ENCODE peak calls at places on chromosomes 6 and 20, in five cellular contexts. C is tibial nerve, N is A673, K is Kasumi-1, Y is Calu3. D is an unnamed sample.

GRCh38 chr20:50303573-50304500 is 113.2 kb downstream of the CEBPB start:
- DNase-seq in N (peak; percentile 56), Y (peak; percentile 86), K (peak; percentile 12), C (peak; percentile 79), D (no peak)

GRCh38 chr6:14524319-14524718 is 406.7 kb downstream of the CD83 start:
- DNase-seq in K (no peak), C (no peak), Y (no peak), N (no peak), D (no peak)

GRCh38 chr6:141152951-141153350 is 979.8 kb upstream of the GJE1 start:
- DNase-seq in Y (no peak), K (no peak), N (peak; percentile 10), C (no peak), D (no peak)

GRCh38 chr6:129050086-129050485 is 167.1 kb downstream of the LAMA2 start:
- DNase-seq in Y (no peak), C (no peak), K (no peak), N (no peak), D (no peak)

GRCh38 chr20:50562262-50562701 is 52.1 kb downstream of the PTPN1 start:
- DNase-seq in Y (no peak), K (no peak), N (no peak), C (no peak), D (no peak)

GRCh38 chr20:60046011-60046413 is 87.8 kb downstream of the CDH26 start:
- DNase-seq in C (no peak), K (peak; percentile 94), N (no peak), Y (no peak), D (no peak)

GRCh38 chr20:24915892-24916291 is 33.2 kb upstream of the CST7 start:
- DNase-seq in N (no peak), K (no peak), Y (no peak), C (no peak), D (no peak)

GRCh38 chr6:56902551-56903464 is 52.1 kb upstream of the BEND6 start:
- DNase-seq in Y (no peak), N (peak; percentile 65), K (peak; percentile 43), C (no peak), D (no peak)

GRCh38 chr6:107641500-107641931 is 151.6 kb downstream of the SOBP start:
- DNase-seq in K (no peak), Y (peak; percentile 65), N (no peak), C (no peak), D (no peak)

GRCh38 chr6:70108230-70108629 is 194.7 kb downstream of the COL9A1 start:
- DNase-seq in N (peak; percentile 72), C (no peak), Y (peak; percentile 46), K (peak; percentile 47), D (no peak)

GRCh38 chr20:35617397-35618031 is 1.9 kb downstream of the SPAG4 start:
- DNase-seq in K (peak; percentile 23), Y (peak; percentile 83), C (no peak), N (peak; percentile 47), D (no peak)

GRCh38 chr6:150668882-150669476 is 69.3 kb downstream of the PLEKHG1 start:
- DNase-seq in Y (no peak), K (no peak), N (no peak), C (no peak), D (no peak)

GRCh38 chr6:137390264-137390787 is 103.9 kb downstream of the OLIG3 start:
- DNase-seq in C (no peak), N (no peak), K (no peak), Y (no peak), D (no peak)

GRCh38 chr20:41769650-41770049 is 151.5 kb upstream of the CHD6 start:
- DNase-seq in Y (no peak), C (no peak), K (no peak), N (no peak), D (no peak)

GRCh38 chr6:1630771-1631217 is 21.1 kb downstream of the FOXC1 start:
- DNase-seq in K (no peak), Y (peak; percentile 57), N (no peak), C (no peak), D (no peak)

GRCh38 chr20:53778041-53778516 is 184.4 kb upstream of the ZNF217 start:
- DNase-seq in N (no peak), K (no peak), C (no peak), Y (no peak), D (no peak)

GRCh38 chr6:5103250-5103649 is 18.1 kb downstream of the PPP1R3G start:
- DNase-seq in N (no peak), C (no peak), Y (no peak), K (no peak), D (no peak)

GRCh38 chr6:42520786-42521607 is 42.8 kb upstream of the UBR2 start:
- DNase-seq in C (no peak), K (no peak), N (peak; percentile 25), Y (no peak), D (no peak)

GRCh38 chr6:150336299-150336698 is 32.5 kb upstream of the IYD start:
- DNase-seq in N (no peak), K (no peak), C (no peak), Y (peak; percentile 14), D (no peak)

GRCh38 chr20:50815162-50815989 is 20.5 kb downstream of the BCAS4 start:
- DNase-seq in C (no peak), N (no peak), Y (peak; percentile 24), K (no peak), D (no peak)

GRCh38 chr6:170051229-170052172 is 239.4 kb downstream of the DLL1 start:
- DNase-seq in C (no peak), K (no peak), Y (no peak), N (no peak), D (no peak)

GRCh38 chr20:47956261-47956995 is 171.1 kb upstream of the SULF2 start:
- DNase-seq in C (no peak), Y (no peak), N (no peak), K (no peak), D (no peak)

GRCh38 chr20:47468290-47469050 is 33.2 kb upstream of the NCOA3 start:
- DNase-seq in N (no peak), C (no peak), Y (no peak), K (no peak), D (no peak)

GRCh38 chr6:130671119-130672104 is 155.8 kb upstream of the SMLR1 start:
- DNase-seq in C (no peak), K (no peak), Y (no peak), N (no peak), D (no peak)

GRCh38 chr6:30091577-30092381 is 16.2 kb upstream of the RNF39 start:
- DNase-seq in K (no peak), C (no peak), N (no peak), Y (peak; percentile 73), D (no peak)

GRCh38 chr6:465531-466348 is 74.2 kb downstream of the IRF4 start:
- DNase-seq in Y (no peak), N (no peak), K (no peak), C (no peak), D (no peak)

GRCh38 chr6:21522007-21522758 is 71.4 kb upstream of the SOX4 start:
- DNase-seq in C (no peak), N (no peak), Y (no peak), K (no peak), D (no peak)

GRCh38 chr6:144349690-144350132 is 64.6 kb downstream of the UTRN start:
- DNase-seq in K (peak; percentile 67), N (no peak), C (no peak), Y (no peak), D (no peak)

GRCh38 chr6:150079604-150080003 is 10.7 kb upstream of the ULBP3 start:
- DNase-seq in C (no peak), N (peak; percentile 33), Y (no peak), K (peak; percentile 31), D (no peak)

GRCh38 chr20:3077618-3078134 is 6.3 kb downstream of the OXT start:
- DNase-seq in K (no peak), N (no peak), C (no peak), Y (no peak), D (no peak)

GRCh38 chr6:167141667-167142432 is 15.9 kb downstream of the GPR31 start:
- DNase-seq in C (no peak), K (peak; percentile 28), N (peak; percentile 19), Y (peak; percentile 76), D (no peak)

GRCh38 chr6:6744551-6744950 is 156.0 kb downstream of the LY86 start:
- DNase-seq in C (no peak), Y (no peak), K (no peak), N (no peak), D (no peak)

D was measured in thoracic aorta.